ENCODE peak calls at places on chromosomes 4 and X, in seven cellular contexts. One of them, this sample, is unnamed.

GRCh38 chrX:46649421-46650260 is 76.1 kb downstream of the CHST7 start:
- DNase-seq in astrocyte of the spinal cord: peak; percentile 59
- DNase-seq in GM06990: no peak
- DNase-seq in CD4-positive, alpha-beta T cell: no peak
- DNase-seq in CD8-positive, alpha-beta T cell: no peak
- DNase-seq in cardiac muscle cell: peak; percentile 62
- DNase-seq in activated B cell treated with CpG ODN at 0.5 μM for 24 hours: no peak
- DNase-seq in this sample: no peak

GRCh38 chr4:133618963-133619362 is 469.9 kb downstream of the PCDH10 start:
- DNase-seq in astrocyte of the spinal cord: no peak
- DNase-seq in GM06990: no peak
- DNase-seq in CD4-positive, alpha-beta T cell: no peak
- DNase-seq in CD8-positive, alpha-beta T cell: no peak
- DNase-seq in cardiac muscle cell: peak; percentile 29
- DNase-seq in activated B cell treated with CpG ODN at 0.5 μM for 24 hours: no peak
- DNase-seq in this sample: no peak

GRCh38 chr4:8593268-8594096 is 917 bp downstream of the CPZ start:
- DNase-seq in astrocyte of the spinal cord: no peak
- DNase-seq in GM06990: no peak
- DNase-seq in CD4-positive, alpha-beta T cell: no peak
- DNase-seq in CD8-positive, alpha-beta T cell: no peak
- DNase-seq in cardiac muscle cell: no peak
- DNase-seq in activated B cell treated with CpG ODN at 0.5 μM for 24 hours: no peak
- DNase-seq in this sample: no peak

GRCh38 chr4:186723207-186724047 is at the start of gene FAT1:
- DNase-seq in astrocyte of the spinal cord: peak; percentile 84
- DNase-seq in GM06990: no peak
- DNase-seq in CD4-positive, alpha-beta T cell: no peak
- DNase-seq in CD8-positive, alpha-beta T cell: no peak
- DNase-seq in cardiac muscle cell: peak; percentile 91
- DNase-seq in activated B cell treated with CpG ODN at 0.5 μM for 24 hours: no peak
- DNase-seq in this sample: peak; percentile 76

GRCh38 chr4:89928867-89929266 is 34.2 kb downstream of the MMRN1 start:
- DNase-seq in astrocyte of the spinal cord: no peak
- DNase-seq in GM06990: no peak
- DNase-seq in CD4-positive, alpha-beta T cell: no peak
- DNase-seq in CD8-positive, alpha-beta T cell: no peak
- DNase-seq in cardiac muscle cell: no peak
- DNase-seq in activated B cell treated with CpG ODN at 0.5 μM for 24 hours: no peak
- DNase-seq in this sample: no peak

GRCh38 chrX:63453571-63453970 is 102.4 kb upstream of the SPIN4 start:
- DNase-seq in astrocyte of the spinal cord: no peak
- DNase-seq in GM06990: no peak
- DNase-seq in CD4-positive, alpha-beta T cell: no peak
- DNase-seq in CD8-positive, alpha-beta T cell: no peak
- DNase-seq in cardiac muscle cell: no peak
- DNase-seq in activated B cell treated with CpG ODN at 0.5 μM for 24 hours: no peak
- DNase-seq in this sample: no peak

GRCh38 chrX:86946569-86946968 is 571.0 kb upstream of the KLHL4 start:
- DNase-seq in astrocyte of the spinal cord: no peak
- DNase-seq in GM06990: no peak
- DNase-seq in CD4-positive, alpha-beta T cell: no peak
- DNase-seq in CD8-positive, alpha-beta T cell: no peak
- DNase-seq in cardiac muscle cell: peak; percentile 9
- DNase-seq in activated B cell treated with CpG ODN at 0.5 μM for 24 hours: no peak
- DNase-seq in this sample: peak; percentile 67

GRCh38 chrX:75522565-75523411 is at the start of gene ZDHHC15:
- DNase-seq in astrocyte of the spinal cord: peak; percentile 35
- DNase-seq in GM06990: peak; percentile 14
- DNase-seq in CD4-positive, alpha-beta T cell: peak; percentile 55
- DNase-seq in CD8-positive, alpha-beta T cell: peak; percentile 18
- DNase-seq in cardiac muscle cell: peak; percentile 0
- DNase-seq in activated B cell treated with CpG ODN at 0.5 μM for 24 hours: no peak
- DNase-seq in this sample: no peak

GRCh38 chr4:26931451-26931850 is 70.8 kb downstream of the STIM2 start:
- DNase-seq in astrocyte of the spinal cord: no peak
- DNase-seq in GM06990: no peak
- DNase-seq in CD4-positive, alpha-beta T cell: no peak
- DNase-seq in CD8-positive, alpha-beta T cell: no peak
- DNase-seq in cardiac muscle cell: no peak
- DNase-seq in activated B cell treated with CpG ODN at 0.5 μM for 24 hours: no peak
- DNase-seq in this sample: no peak

GRCh38 chrX:44025611-44026010 is 52.4 kb upstream of the NDP start:
- DNase-seq in astrocyte of the spinal cord: peak; percentile 58
- DNase-seq in GM06990: no peak
- DNase-seq in CD4-positive, alpha-beta T cell: no peak
- DNase-seq in CD8-positive, alpha-beta T cell: no peak
- DNase-seq in cardiac muscle cell: peak; percentile 24
- DNase-seq in activated B cell treated with CpG ODN at 0.5 μM for 24 hours: no peak
- DNase-seq in this sample: no peak

GRCh38 chr4:30728291-30728690 is 8.1 kb downstream of the PCDH7 start:
- DNase-seq in astrocyte of the spinal cord: no peak
- DNase-seq in GM06990: no peak
- DNase-seq in CD4-positive, alpha-beta T cell: no peak
- DNase-seq in CD8-positive, alpha-beta T cell: no peak
- DNase-seq in cardiac muscle cell: no peak
- DNase-seq in activated B cell treated with CpG ODN at 0.5 μM for 24 hours: no peak
- DNase-seq in this sample: peak; percentile 50

GRCh38 chrX:1462596-1463251 is 10.0 kb upstream of the ASMTL start:
- DNase-seq in astrocyte of the spinal cord: peak; percentile 78
- DNase-seq in GM06990: no peak
- DNase-seq in CD4-positive, alpha-beta T cell: peak; percentile 74
- DNase-seq in CD8-positive, alpha-beta T cell: peak; percentile 63
- DNase-seq in cardiac muscle cell: peak; percentile 90
- DNase-seq in activated B cell treated with CpG ODN at 0.5 μM for 24 hours: peak; percentile 13
- DNase-seq in this sample: peak; percentile 60

GRCh38 chrX:110944323-110944761 is 148.7 kb upstream of the CHRDL1 start:
- DNase-seq in astrocyte of the spinal cord: peak; percentile 0
- DNase-seq in GM06990: no peak
- DNase-seq in CD4-positive, alpha-beta T cell: no peak
- DNase-seq in CD8-positive, alpha-beta T cell: no peak
- DNase-seq in cardiac muscle cell: no peak
- DNase-seq in activated B cell treated with CpG ODN at 0.5 μM for 24 hours: no peak
- DNase-seq in this sample: peak; percentile 3

GRCh38 chrX:139804482-139804881 is 96.5 kb upstream of the MCF2 start:
- DNase-seq in astrocyte of the spinal cord: no peak
- DNase-seq in GM06990: no peak
- DNase-seq in CD4-positive, alpha-beta T cell: no peak
- DNase-seq in CD8-positive, alpha-beta T cell: no peak
- DNase-seq in cardiac muscle cell: no peak
- DNase-seq in activated B cell treated with CpG ODN at 0.5 μM for 24 hours: no peak
- DNase-seq in this sample: no peak

GRCh38 chrX:153488231-153488914 is 6.4 kb upstream of the BGN start:
- DNase-seq in astrocyte of the spinal cord: peak; percentile 46
- DNase-seq in GM06990: no peak
- DNase-seq in CD4-positive, alpha-beta T cell: no peak
- DNase-seq in CD8-positive, alpha-beta T cell: no peak
- DNase-seq in cardiac muscle cell: peak; percentile 75
- DNase-seq in activated B cell treated with CpG ODN at 0.5 μM for 24 hours: no peak
- DNase-seq in this sample: no peak

GRCh38 chr4:47032405-47033106 is 1.2 kb downstream of the GABRB1 start:
- DNase-seq in astrocyte of the spinal cord: peak; percentile 51
- DNase-seq in GM06990: peak; percentile 77
- DNase-seq in CD4-positive, alpha-beta T cell: no peak
- DNase-seq in CD8-positive, alpha-beta T cell: no peak
- DNase-seq in cardiac muscle cell: peak; percentile 65
- DNase-seq in activated B cell treated with CpG ODN at 0.5 μM for 24 hours: no peak
- DNase-seq in this sample: peak; percentile 25

GRCh38 chrX:153519569-153520285 is 2.3 kb downstream of the ATP2B3 start:
- DNase-seq in astrocyte of the spinal cord: no peak
- DNase-seq in GM06990: no peak
- DNase-seq in CD4-positive, alpha-beta T cell: no peak
- DNase-seq in CD8-positive, alpha-beta T cell: no peak
- DNase-seq in cardiac muscle cell: no peak
- DNase-seq in activated B cell treated with CpG ODN at 0.5 μM for 24 hours: no peak
- DNase-seq in this sample: no peak

GRCh38 chr4:126778348-126778747 is 854.4 kb upstream of the INTU start:
- DNase-seq in astrocyte of the spinal cord: peak; percentile 77
- DNase-seq in GM06990: no peak
- DNase-seq in CD4-positive, alpha-beta T cell: no peak
- DNase-seq in CD8-positive, alpha-beta T cell: no peak
- DNase-seq in cardiac muscle cell: peak; percentile 80
- DNase-seq in activated B cell treated with CpG ODN at 0.5 μM for 24 hours: no peak
- DNase-seq in this sample: peak; percentile 52

GRCh38 chrX:154791951-154792350 is 13.3 kb downstream of the MPP1 start:
- DNase-seq in astrocyte of the spinal cord: no peak
- DNase-seq in GM06990: no peak
- DNase-seq in CD4-positive, alpha-beta T cell: no peak
- DNase-seq in CD8-positive, alpha-beta T cell: no peak
- DNase-seq in cardiac muscle cell: no peak
- DNase-seq in activated B cell treated with CpG ODN at 0.5 μM for 24 hours: no peak
- DNase-seq in this sample: no peak

GRCh38 chr4:114607086-114607485 is 8.5 kb downstream of the UGT8 start:
- DNase-seq in astrocyte of the spinal cord: no peak
- DNase-seq in GM06990: no peak
- DNase-seq in CD4-positive, alpha-beta T cell: no peak
- DNase-seq in CD8-positive, alpha-beta T cell: no peak
- DNase-seq in cardiac muscle cell: no peak
- DNase-seq in activated B cell treated with CpG ODN at 0.5 μM for 24 hours: no peak
- DNase-seq in this sample: no peak

GRCh38 chr4:119059221-119059620 is 76.4 kb upstream of the MYOZ2 start:
- DNase-seq in astrocyte of the spinal cord: no peak
- DNase-seq in GM06990: no peak
- DNase-seq in CD4-positive, alpha-beta T cell: no peak
- DNase-seq in CD8-positive, alpha-beta T cell: no peak
- DNase-seq in cardiac muscle cell: no peak
- DNase-seq in activated B cell treated with CpG ODN at 0.5 μM for 24 hours: no peak
- DNase-seq in this sample: no peak

GRCh38 chrX:46386511-46386910 is 158.7 kb downstream of the ZNF674 start:
- DNase-seq in astrocyte of the spinal cord: no peak
- DNase-seq in GM06990: no peak
- DNase-seq in CD4-positive, alpha-beta T cell: no peak
- DNase-seq in CD8-positive, alpha-beta T cell: no peak
- DNase-seq in cardiac muscle cell: no peak
- DNase-seq in activated B cell treated with CpG ODN at 0.5 μM for 24 hours: no peak
- DNase-seq in this sample: peak; percentile 7

GRCh38 chr4:139015948-139016451 is 419 bp downstream of the NOCT start:
- DNase-seq in astrocyte of the spinal cord: peak; percentile 41
- DNase-seq in GM06990: no peak
- DNase-seq in CD4-positive, alpha-beta T cell: peak; percentile 35
- DNase-seq in CD8-positive, alpha-beta T cell: no peak
- DNase-seq in cardiac muscle cell: peak; percentile 36
- DNase-seq in activated B cell treated with CpG ODN at 0.5 μM for 24 hours: no peak
- DNase-seq in this sample: peak; percentile 46

GRCh38 chr4:122798101-122798500 is 28.5 kb upstream of the FGF2 start:
- DNase-seq in astrocyte of the spinal cord: peak; percentile 92
- DNase-seq in GM06990: no peak
- DNase-seq in CD4-positive, alpha-beta T cell: no peak
- DNase-seq in CD8-positive, alpha-beta T cell: no peak
- DNase-seq in cardiac muscle cell: peak; percentile 92
- DNase-seq in activated B cell treated with CpG ODN at 0.5 μM for 24 hours: no peak
- DNase-seq in this sample: peak; percentile 90
- TF ChIP-seq CTCF in astrocyte of the spinal cord: no peak
- TF ChIP-seq CTCF in GM06990: no peak
- TF ChIP-seq CTCF in CD4-positive, alpha-beta T cell: no peak
- TF ChIP-seq CTCF in CD8-positive, alpha-beta T cell: no peak
- TF ChIP-seq CTCF in cardiac muscle cell: no peak
- TF ChIP-seq CTCF in activated B cell treated with CpG ODN at 0.5 μM for 24 hours: no peak
- TF ChIP-seq CTCF in this sample: no peak

GRCh38 chr4:85825937-85826678 is 351.2 kb downstream of the ARHGAP24 start:
- DNase-seq in astrocyte of the spinal cord: peak; percentile 66
- DNase-seq in GM06990: no peak
- DNase-seq in CD4-positive, alpha-beta T cell: no peak
- DNase-seq in CD8-positive, alpha-beta T cell: no peak
- DNase-seq in cardiac muscle cell: peak; percentile 41
- DNase-seq in activated B cell treated with CpG ODN at 0.5 μM for 24 hours: no peak
- DNase-seq in this sample: peak; percentile 13
- TF ChIP-seq CTCF in astrocyte of the spinal cord: peak; percentile 25
- TF ChIP-seq CTCF in GM06990: peak; percentile 23
- TF ChIP-seq CTCF in CD4-positive, alpha-beta T cell: no peak
- TF ChIP-seq CTCF in CD8-positive, alpha-beta T cell: no peak
- TF ChIP-seq CTCF in cardiac muscle cell: no peak
- TF ChIP-seq CTCF in activated B cell treated with CpG ODN at 0.5 μM for 24 hours: no peak
- TF ChIP-seq CTCF in this sample: no peak

GRCh38 chrX:30493348-30493747 is 84.2 kb downstream of the TASL start:
- DNase-seq in astrocyte of the spinal cord: no peak
- DNase-seq in GM06990: no peak
- DNase-seq in CD4-positive, alpha-beta T cell: no peak
- DNase-seq in CD8-positive, alpha-beta T cell: no peak
- DNase-seq in cardiac muscle cell: no peak
- DNase-seq in activated B cell treated with CpG ODN at 0.5 μM for 24 hours: no peak
- DNase-seq in this sample: no peak

GRCh38 chrX:30483996-30484395 is 93.6 kb downstream of the TASL start:
- DNase-seq in astrocyte of the spinal cord: no peak
- DNase-seq in GM06990: no peak
- DNase-seq in CD4-positive, alpha-beta T cell: no peak
- DNase-seq in CD8-positive, alpha-beta T cell: no peak
- DNase-seq in cardiac muscle cell: no peak
- DNase-seq in activated B cell treated with CpG ODN at 0.5 μM for 24 hours: no peak
- DNase-seq in this sample: no peak

GRCh38 chrX:30488092-30488491 is 89.5 kb downstream of the TASL start:
- DNase-seq in astrocyte of the spinal cord: no peak
- DNase-seq in GM06990: no peak
- DNase-seq in CD4-positive, alpha-beta T cell: no peak
- DNase-seq in CD8-positive, alpha-beta T cell: no peak
- DNase-seq in cardiac muscle cell: peak; percentile 14
- DNase-seq in activated B cell treated with CpG ODN at 0.5 μM for 24 hours: no peak
- DNase-seq in this sample: peak; percentile 21

GRCh38 chrX:30489323-30489722 is 88.2 kb downstream of the TASL start:
- DNase-seq in astrocyte of the spinal cord: no peak
- DNase-seq in GM06990: no peak
- DNase-seq in CD4-positive, alpha-beta T cell: no peak
- DNase-seq in CD8-positive, alpha-beta T cell: no peak
- DNase-seq in cardiac muscle cell: no peak
- DNase-seq in activated B cell treated with CpG ODN at 0.5 μM for 24 hours: no peak
- DNase-seq in this sample: peak; percentile 35
- TF ChIP-seq CTCF in astrocyte of the spinal cord: no peak
- TF ChIP-seq CTCF in GM06990: peak; percentile 31
- TF ChIP-seq CTCF in CD4-positive, alpha-beta T cell: no peak
- TF ChIP-seq CTCF in CD8-positive, alpha-beta T cell: no peak
- TF ChIP-seq CTCF in cardiac muscle cell: no peak
- TF ChIP-seq CTCF in activated B cell treated with CpG ODN at 0.5 μM for 24 hours: no peak
- TF ChIP-seq CTCF in this sample: no peak

GRCh38 chr4:41820473-41820872 is 71.9 kb upstream of the PHOX2B start:
- DNase-seq in astrocyte of the spinal cord: no peak
- DNase-seq in GM06990: no peak
- DNase-seq in CD4-positive, alpha-beta T cell: no peak
- DNase-seq in CD8-positive, alpha-beta T cell: no peak
- DNase-seq in cardiac muscle cell: no peak
- DNase-seq in activated B cell treated with CpG ODN at 0.5 μM for 24 hours: no peak
- DNase-seq in this sample: no peak

GRCh38 chr4:41815478-41815877 is 67.0 kb upstream of the PHOX2B start:
- DNase-seq in astrocyte of the spinal cord: no peak
- DNase-seq in GM06990: no peak
- DNase-seq in CD4-positive, alpha-beta T cell: no peak
- DNase-seq in CD8-positive, alpha-beta T cell: no peak
- DNase-seq in cardiac muscle cell: no peak
- DNase-seq in activated B cell treated with CpG ODN at 0.5 μM for 24 hours: no peak
- DNase-seq in this sample: peak; percentile 35

GRCh38 chr4:41819621-41820020 is 71.1 kb upstream of the PHOX2B start:
- DNase-seq in astrocyte of the spinal cord: no peak
- DNase-seq in GM06990: no peak
- DNase-seq in CD4-positive, alpha-beta T cell: no peak
- DNase-seq in CD8-positive, alpha-beta T cell: no peak
- DNase-seq in cardiac muscle cell: no peak
- DNase-seq in activated B cell treated with CpG ODN at 0.5 μM for 24 hours: no peak
- DNase-seq in this sample: peak; percentile 40

DNA sequence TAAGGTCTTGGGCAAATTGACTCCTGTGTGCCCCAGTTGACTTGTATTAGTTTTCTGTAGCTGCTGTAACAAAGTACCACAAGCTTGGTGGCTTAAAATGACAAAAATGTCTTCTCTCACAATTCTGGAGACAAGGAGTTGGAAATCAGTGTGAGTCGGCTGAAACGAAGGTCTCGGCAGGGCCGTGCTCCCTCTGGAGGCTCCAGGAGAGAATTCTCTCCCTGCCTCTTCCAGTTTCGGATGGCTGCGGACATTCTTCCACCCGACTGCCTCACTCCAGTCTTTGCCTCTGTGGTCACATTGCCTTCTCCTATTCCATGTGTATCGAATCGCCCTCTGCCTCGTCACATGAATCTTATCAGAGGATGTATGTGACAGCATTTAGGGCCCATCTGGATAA is 66.0 kb upstream of the PHOX2B start:
- DNase-seq in astrocyte of the spinal cord: peak; percentile 1
- DNase-seq in GM06990: no peak
- DNase-seq in CD4-positive, alpha-beta T cell: no peak
- DNase-seq in CD8-positive, alpha-beta T cell: no peak
- DNase-seq in cardiac muscle cell: peak; percentile 19
- DNase-seq in activated B cell treated with CpG ODN at 0.5 μM for 24 hours: no peak
- DNase-seq in this sample: no peak
- TF ChIP-seq CTCF in astrocyte of the spinal cord: peak; percentile 47
- TF ChIP-seq CTCF in GM06990: no peak
- TF ChIP-seq CTCF in CD4-positive, alpha-beta T cell: no peak
- TF ChIP-seq CTCF in CD8-positive, alpha-beta T cell: no peak
- TF ChIP-seq CTCF in cardiac muscle cell: peak; percentile 21
- TF ChIP-seq CTCF in activated B cell treated with CpG ODN at 0.5 μM for 24 hours: no peak
- TF ChIP-seq CTCF in this sample: no peak